ENCODE peak calls at places on chromosomes 12 and 14, in five cellular contexts. C is astrocyte, Y is cardiac muscle cell, Q is esophagus squamous epithelium, U is HuH-7.5. N is an unnamed sample.

GRCh38 chr14:100263141-100263540 is 24.2 kb downstream of the YY1 start:
- DNase-seq in C (peak), Y (no peak), Q (no peak), U (no peak), N (no peak)

GRCh38 chr12:21775130-21775920 is 819 bp upstream of the KCNJ8 start:
- DNase-seq in C (no peak), Y (no peak), Q (no peak), U (no peak), N (no peak)

GRCh38 chr12:40691913-40692616 is at the start of gene CNTN1:
- DNase-seq in C (peak), Y (peak), Q (no peak), U (peak), N (no peak)

GRCh38 chr14:63542231-63542999 is 762 bp downstream of the PPP2R5E start:
- DNase-seq in C (no peak), Y (peak), Q (no peak), U (no peak), N (peak)

GRCh38 chr12:42421844-42422779 is 96.1 kb downstream of the PPHLN1 start:
- DNase-seq in C (peak), Y (peak), Q (no peak), U (no peak), N (no peak)

GRCh38 chr14:39229222-39229543 is 4.5 kb upstream of the MIA2 start:
- DNase-seq in C (no peak), Y (no peak), Q (no peak), U (no peak), N (no peak)

GRCh38 chr14:79274641-79275366 is 936.5 kb downstream of the DIO2 start:
- DNase-seq in C (no peak), Y (no peak), Q (no peak), U (no peak), N (no peak)

GRCh38 chr12:25041006-25041741 is 92.3 kb upstream of the BCAT1 start:
- DNase-seq in C (no peak), Y (no peak), Q (no peak), U (no peak), N (no peak)

GRCh38 chr12:49325606-49326005 is 2.6 kb downstream of the TROAP start:
- DNase-seq in C (no peak), Y (no peak), Q (no peak), U (no peak), N (no peak)

GRCh38 chr12:89319111-89319510 is 33.2 kb downstream of the DUSP6 start:
- DNase-seq in C (no peak), Y (peak), Q (no peak), U (no peak), N (no peak)

GRCh38 chr14:68384335-68384734 is 408.5 kb downstream of the ZFP36L1 start:
- DNase-seq in C (no peak), Y (peak), Q (no peak), U (no peak), N (no peak)

GRCh38 chr12:75850751-75851462 is 180.7 kb downstream of the PHLDA1 start:
- DNase-seq in C (peak), Y (peak), Q (no peak), U (no peak), N (no peak)

GRCh38 chr12:111135293-111135832 is 215.0 kb upstream of the MYL2 start:
- DNase-seq in C (no peak), Y (no peak), Q (no peak), U (no peak), N (no peak)

GRCh38 chr14:59870277-59871165 is at the start of gene RTN1:
- DNase-seq in C (peak), Y (peak), Q (no peak), U (peak), N (no peak)

GRCh38 chr12:109291531-109292341 is 17.3 kb downstream of the FOXN4 start:
- DNase-seq in C (peak), Y (peak), Q (no peak), U (no peak), N (no peak)

GRCh38 chr12:121917950-121918678 is at the start of gene CFAP251:
- DNase-seq in C (peak), Y (peak), Q (peak), U (peak), N (peak)

GRCh38 chr12:103986823-103987222 is 21.2 kb downstream of the TDG start:
- DNase-seq in C (peak), Y (no peak), Q (no peak), U (no peak), N (no peak)

GRCh38 chr12:52205584-52206308 is 13.9 kb upstream of the KRT80 start:
- DNase-seq in C (no peak), Y (no peak), Q (no peak), U (no peak), N (no peak)

GRCh38 chr12:74941678-74942077 is 268.0 kb downstream of the KCNC2 start:
- DNase-seq in C (no peak), Y (no peak), Q (no peak), U (no peak), N (no peak)

GRCh38 chr12:3152013-3152412 is 74.8 kb downstream of the TSPAN9 start:
- DNase-seq in C (peak), Y (peak), Q (no peak), U (no peak), N (no peak)

GRCh38 chr12:9064201-9064814 is 51.4 kb downstream of the A2M start:
- DNase-seq in C (peak), Y (peak), Q (no peak), U (peak), N (peak)

GRCh38 chr14:24416932-24417619 is 12.4 kb downstream of the CBLN3 start:
- DNase-seq in C (no peak), Y (no peak), Q (no peak), U (no peak), N (no peak)

GRCh38 chr12:93015970-93016751 is 87.1 kb upstream of the EEA1 start:
- DNase-seq in C (no peak), Y (peak), Q (no peak), U (peak), N (no peak)

GRCh38 chr12:99043319-99043914 is 398.3 kb downstream of the APAF1 start:
- DNase-seq in C (peak), Y (peak), Q (no peak), U (peak), N (peak)

GRCh38 chr14:67623114-67623513 is 3.4 kb downstream of the ARG2 start:
- DNase-seq in C (peak), Y (peak), Q (no peak), U (no peak), N (no peak)

GRCh38 chr14:78022059-78022458 is 148.1 kb upstream of the NRXN3 start:
- DNase-seq in C (peak), Y (peak), Q (no peak), U (peak), N (no peak)

GRCh38 chr12:31712877-31713276 is 15.9 kb downstream of the AMN1 start:
- DNase-seq in C (no peak), Y (no peak), Q (no peak), U (no peak), N (no peak)

GRCh38 chr12:14256139-14256538 is 109.3 kb upstream of the ATF7IP start:
- DNase-seq in C (peak), Y (peak), Q (no peak), U (no peak), N (no peak)

GRCh38 chr12:107929436-107929835 is 154.9 kb downstream of the ASCL4 start:
- DNase-seq in C (peak), Y (peak), Q (no peak), U (no peak), N (no peak)

GRCh38 chr14:92880851-92881250 is 42.1 kb upstream of the CHGA start:
- DNase-seq in C (peak), Y (peak), Q (no peak), U (peak), N (no peak)

GRCh38 chr14:21093769-21094681 is 4.4 kb downstream of the ZNF219 start:
- DNase-seq in C (no peak), Y (peak), Q (no peak), U (peak), N (no peak)

GRCh38 chr12:68798880-68799229 is 9.1 kb upstream of the MDM2 start:
- DNase-seq in C (no peak), Y (no peak), Q (no peak), U (no peak), N (no peak)

GRCh38 chr14:89017417-89017816 is 193.0 kb downstream of the TTC8 start:
- DNase-seq in C (no peak), Y (no peak), Q (no peak), U (no peak), N (no peak)

GRCh38 chr12:84508325-84508861 is 404.2 kb downstream of the SLC6A15 start:
- DNase-seq in C (peak), Y (peak), Q (no peak), U (no peak), N (no peak)

GRCh38 chr14:23406244-23406643 is 1.8 kb downstream of the MYH6 start:
- DNase-seq in C (no peak), Y (no peak), Q (no peak), U (no peak), N (no peak)

GRCh38 chr12:6632026-6632978 is 3.5 kb downstream of the LPAR5 start:
- DNase-seq in C (no peak), Y (no peak), Q (no peak), U (no peak), N (peak)